ENCODE peak calls at places on chromosomes 16 and 17, in seven cellular contexts. One of them, this sample, is unnamed.

GRCh38 chr16:9134739-9135138 is 43.3 kb downstream of the HAPSTR1 start:
- DNase-seq in left ventricle myocardium inferior: no peak
- DNase-seq in lung: no peak
- DNase-seq in cardiac fibroblast: peak; percentile 61
- DNase-seq in heart right ventricle: peak; percentile 27
- DNase-seq in body of pancreas: peak; percentile 47
- DNase-seq in ovary: no peak
- DNase-seq in this sample: no peak

GRCh38 chr16:1932050-1933028 is 10.7 kb downstream of the MSRB1 start:
- DNase-seq in cardiac fibroblast: no peak
- DNase-seq in heart right ventricle: no peak
- DNase-seq in body of pancreas: peak; percentile 92
- DNase-seq in left ventricle myocardium inferior: no peak
- DNase-seq in ovary: no peak
- DNase-seq in lung: no peak
- DNase-seq in this sample: no peak

GRCh38 chr17:44904001-44904984 is 5.0 kb upstream of the EFTUD2 start:
- DNase-seq in ovary: no peak
- DNase-seq in lung: no peak
- DNase-seq in body of pancreas: no peak
- DNase-seq in left ventricle myocardium inferior: no peak
- DNase-seq in cardiac fibroblast: no peak
- DNase-seq in heart right ventricle: no peak
- DNase-seq in this sample: peak; percentile 57

GRCh38 chr17:50511058-50511457 is 2.8 kb downstream of the MYCBPAP start:
- DNase-seq in body of pancreas: no peak
- DNase-seq in ovary: peak; percentile 65
- DNase-seq in left ventricle myocardium inferior: no peak
- DNase-seq in cardiac fibroblast: no peak
- DNase-seq in heart right ventricle: no peak
- DNase-seq in lung: no peak
- DNase-seq in this sample: no peak

GRCh38 chr17:77320046-77320445 is 179.3 kb downstream of the SEC14L1 start:
- DNase-seq in left ventricle myocardium inferior: no peak
- DNase-seq in body of pancreas: no peak
- DNase-seq in cardiac fibroblast: peak; percentile 84
- DNase-seq in ovary: peak; percentile 59
- DNase-seq in heart right ventricle: no peak
- DNase-seq in lung: no peak
- DNase-seq in this sample: no peak

GRCh38 chr16:17939723-17940122 is 396.8 kb downstream of the NPIPA8 start:
- DNase-seq in cardiac fibroblast: no peak
- DNase-seq in heart right ventricle: no peak
- DNase-seq in lung: no peak
- DNase-seq in ovary: no peak
- DNase-seq in left ventricle myocardium inferior: no peak
- DNase-seq in body of pancreas: no peak
- DNase-seq in this sample: no peak

GRCh38 chr17:41919165-41919817 is 540 bp upstream of the ACLY start:
- DNase-seq in ovary: no peak
- DNase-seq in left ventricle myocardium inferior: no peak
- DNase-seq in body of pancreas: no peak
- DNase-seq in lung: no peak
- DNase-seq in heart right ventricle: no peak
- DNase-seq in cardiac fibroblast: no peak
- DNase-seq in this sample: no peak

GRCh38 chr16:23914935-23915549 is 79.3 kb downstream of the PRKCB start:
- DNase-seq in body of pancreas: no peak
- DNase-seq in cardiac fibroblast: no peak
- DNase-seq in ovary: no peak
- DNase-seq in left ventricle myocardium inferior: no peak
- DNase-seq in lung: no peak
- DNase-seq in heart right ventricle: no peak
- DNase-seq in this sample: no peak

GRCh38 chr17:34252138-34252889 is 2.8 kb upstream of the CCL2 start:
- DNase-seq in lung: peak; percentile 87
- DNase-seq in ovary: peak; percentile 91
- DNase-seq in left ventricle myocardium inferior: peak; percentile 98
- DNase-seq in heart right ventricle: peak; percentile 97
- DNase-seq in cardiac fibroblast: peak; percentile 97
- DNase-seq in body of pancreas: peak; percentile 90
- DNase-seq in this sample: peak; percentile 97

GRCh38 chr17:48985436-48986245 is 11.5 kb upstream of the IGF2BP1 start:
- DNase-seq in lung: no peak
- DNase-seq in cardiac fibroblast: no peak
- DNase-seq in heart right ventricle: no peak
- DNase-seq in left ventricle myocardium inferior: no peak
- DNase-seq in ovary: no peak
- DNase-seq in body of pancreas: no peak
- DNase-seq in this sample: peak; percentile 2

GRCh38 chr17:39938140-39938869 is 10.8 kb downstream of the LRRC3C start:
- DNase-seq in left ventricle myocardium inferior: no peak
- DNase-seq in lung: no peak
- DNase-seq in ovary: no peak
- DNase-seq in cardiac fibroblast: no peak
- DNase-seq in heart right ventricle: no peak
- DNase-seq in body of pancreas: no peak
- DNase-seq in this sample: no peak

GRCh38 chr17:39937462-39937861 is 9.9 kb downstream of the LRRC3C start:
- DNase-seq in lung: no peak
- DNase-seq in cardiac fibroblast: no peak
- DNase-seq in body of pancreas: no peak
- DNase-seq in ovary: no peak
- DNase-seq in left ventricle myocardium inferior: no peak
- DNase-seq in heart right ventricle: no peak
- DNase-seq in this sample: no peak

GRCh38 chr17:39942076-39942475 is 14.5 kb downstream of the LRRC3C start:
- DNase-seq in ovary: no peak
- DNase-seq in left ventricle myocardium inferior: no peak
- DNase-seq in cardiac fibroblast: no peak
- DNase-seq in body of pancreas: no peak
- DNase-seq in lung: no peak
- DNase-seq in heart right ventricle: no peak
- DNase-seq in this sample: no peak

GRCh38 chr17:39939031-39939430 is 11.5 kb downstream of the LRRC3C start:
- DNase-seq in lung: no peak
- DNase-seq in cardiac fibroblast: no peak
- DNase-seq in body of pancreas: no peak
- DNase-seq in heart right ventricle: no peak
- DNase-seq in left ventricle myocardium inferior: no peak
- DNase-seq in ovary: no peak
- DNase-seq in this sample: no peak

GRCh38 chr17:39939588-39940419 is 12.3 kb downstream of the LRRC3C start:
- DNase-seq in lung: no peak
- DNase-seq in left ventricle myocardium inferior: no peak
- DNase-seq in cardiac fibroblast: peak; percentile 69
- DNase-seq in ovary: no peak
- DNase-seq in heart right ventricle: peak; percentile 65
- DNase-seq in body of pancreas: no peak
- DNase-seq in this sample: no peak
- TF ChIP-seq CTCF in lung: no peak
- TF ChIP-seq CTCF in left ventricle myocardium inferior: peak; percentile 45
- TF ChIP-seq CTCF in cardiac fibroblast: peak; percentile 53
- TF ChIP-seq CTCF in ovary: no peak
- TF ChIP-seq CTCF in heart right ventricle: peak; percentile 48
- TF ChIP-seq CTCF in body of pancreas: peak; percentile 10
- TF ChIP-seq CTCF in this sample: no peak

GRCh38 chr17:68955181-68955841 is at the start of gene ABCA8:
- DNase-seq in ovary: peak; percentile 53
- DNase-seq in left ventricle myocardium inferior: no peak
- DNase-seq in cardiac fibroblast: peak; percentile 87
- DNase-seq in body of pancreas: peak; percentile 13
- DNase-seq in heart right ventricle: peak; percentile 63
- DNase-seq in lung: no peak
- DNase-seq in this sample: no peak
- H3K4me3 ChIP-seq in ovary: peak within 1 kb of the TSS; percentile 44
- H3K4me3 ChIP-seq in left ventricle myocardium inferior: peak within 1 kb of the TSS; percentile 64
- H3K4me3 ChIP-seq in cardiac fibroblast: peak within 1 kb of the TSS; percentile 32
- H3K4me3 ChIP-seq in body of pancreas: no peak within 1 kb of the TSS
- H3K4me3 ChIP-seq in heart right ventricle: peak within 1 kb of the TSS; percentile 43
- H3K4me3 ChIP-seq in lung: no peak within 1 kb of the TSS
- H3K4me3 ChIP-seq in this sample: peak within 1 kb of the TSS; percentile 60

GRCh38 chr16:83807710-83808572 is at the start of gene HSBP1:
- DNase-seq in body of pancreas: peak; percentile 95
- DNase-seq in left ventricle myocardium inferior: peak; percentile 96
- DNase-seq in lung: peak; percentile 95
- DNase-seq in ovary: peak; percentile 94
- DNase-seq in cardiac fibroblast: peak; percentile 92
- DNase-seq in heart right ventricle: peak; percentile 96
- DNase-seq in this sample: peak; percentile 96
- TF ChIP-seq CTCF in body of pancreas: no peak
- TF ChIP-seq CTCF in left ventricle myocardium inferior: no peak
- TF ChIP-seq CTCF in lung: no peak
- TF ChIP-seq CTCF in ovary: no peak
- TF ChIP-seq CTCF in cardiac fibroblast: no peak
- TF ChIP-seq CTCF in heart right ventricle: peak; percentile 8
- TF ChIP-seq CTCF in this sample: no peak

DNA sequence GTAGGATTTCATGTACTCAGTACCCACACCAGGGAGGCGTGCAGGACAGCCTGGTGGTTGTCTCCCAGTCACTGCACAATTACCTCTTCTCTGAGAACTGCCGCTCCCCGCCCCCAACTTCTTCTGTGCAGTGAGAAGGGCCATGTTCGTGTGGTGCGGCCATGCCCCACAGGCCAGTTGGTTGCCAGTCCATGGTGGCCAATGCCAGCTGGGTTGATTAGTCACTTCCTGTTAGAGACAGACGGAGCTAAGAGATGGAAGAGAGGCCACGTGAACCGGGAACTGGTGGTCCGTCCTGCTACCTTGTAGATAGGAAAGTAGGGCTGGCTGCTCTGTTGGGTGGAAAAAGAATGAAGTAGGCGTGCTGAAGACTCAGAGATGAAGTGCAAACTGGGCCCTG is 206.5 kb downstream of the ABCC12 start:
- DNase-seq in lung: no peak
- DNase-seq in ovary: no peak
- DNase-seq in heart right ventricle: no peak
- DNase-seq in left ventricle myocardium inferior: no peak
- DNase-seq in cardiac fibroblast: no peak
- DNase-seq in body of pancreas: no peak
- DNase-seq in this sample: no peak
- H3K4me3 ChIP-seq in lung: no peak overlapping the region
- H3K4me3 ChIP-seq in ovary: no peak overlapping the region
- H3K4me3 ChIP-seq in heart right ventricle: no peak overlapping the region
- H3K4me3 ChIP-seq in left ventricle myocardium inferior: no peak overlapping the region
- H3K4me3 ChIP-seq in cardiac fibroblast: no peak overlapping the region
- H3K4me3 ChIP-seq in body of pancreas: no peak overlapping the region
- H3K4me3 ChIP-seq in this sample: no peak overlapping the region

GRCh38 chr16:28822520-28823290 is at the start of gene ATXN2L:
- DNase-seq in heart right ventricle: peak; percentile 95
- DNase-seq in body of pancreas: peak; percentile 94
- DNase-seq in lung: peak; percentile 94
- DNase-seq in ovary: peak; percentile 93
- DNase-seq in left ventricle myocardium inferior: peak; percentile 95
- DNase-seq in cardiac fibroblast: peak; percentile 98
- DNase-seq in this sample: peak; percentile 94

GRCh38 chr16:28823291-28823718 is 506 bp downstream of the ATXN2L start:
- DNase-seq in heart right ventricle: no peak
- DNase-seq in lung: no peak
- DNase-seq in ovary: no peak
- DNase-seq in cardiac fibroblast: no peak
- DNase-seq in left ventricle myocardium inferior: no peak
- DNase-seq in body of pancreas: no peak
- DNase-seq in this sample: no peak

GRCh38 chr16:28824548-28824973 is 1.8 kb downstream of the ATXN2L start:
- DNase-seq in left ventricle myocardium inferior: no peak
- DNase-seq in heart right ventricle: no peak
- DNase-seq in cardiac fibroblast: no peak
- DNase-seq in lung: no peak
- DNase-seq in ovary: no peak
- DNase-seq in body of pancreas: no peak
- DNase-seq in this sample: no peak

GRCh38 chr16:28821874-28822519 is 802 bp upstream of the ATXN2L start:
- DNase-seq in heart right ventricle: no peak
- DNase-seq in body of pancreas: no peak
- DNase-seq in left ventricle myocardium inferior: no peak
- DNase-seq in cardiac fibroblast: no peak
- DNase-seq in lung: no peak
- DNase-seq in ovary: no peak
- DNase-seq in this sample: no peak

GRCh38 chr16:28823719-28824547 is 1.1 kb downstream of the ATXN2L start:
- DNase-seq in left ventricle myocardium inferior: peak; percentile 97
- DNase-seq in heart right ventricle: peak; percentile 99
- DNase-seq in cardiac fibroblast: peak; percentile 99
- DNase-seq in body of pancreas: peak; percentile 96
- DNase-seq in ovary: peak; percentile 98
- DNase-seq in lung: peak; percentile 97
- DNase-seq in this sample: peak; percentile 99
- TF ChIP-seq CTCF in left ventricle myocardium inferior: peak; percentile 37
- TF ChIP-seq CTCF in heart right ventricle: peak; percentile 41
- TF ChIP-seq CTCF in cardiac fibroblast: no peak
- TF ChIP-seq CTCF in body of pancreas: peak; percentile 61
- TF ChIP-seq CTCF in ovary: no peak
- TF ChIP-seq CTCF in lung: no peak
- TF ChIP-seq CTCF in this sample: no peak

GRCh38 chr16:82007189-82007588 is 4.1 kb downstream of the SDR42E1 start:
- DNase-seq in ovary: no peak
- DNase-seq in body of pancreas: no peak
- DNase-seq in lung: no peak
- DNase-seq in cardiac fibroblast: no peak
- DNase-seq in heart right ventricle: no peak
- DNase-seq in left ventricle myocardium inferior: no peak
- DNase-seq in this sample: no peak

GRCh38 chr16:82016268-82016667 is 5.0 kb upstream of the SDR42E1 start:
- DNase-seq in ovary: no peak
- DNase-seq in heart right ventricle: peak; percentile 29
- DNase-seq in cardiac fibroblast: peak; percentile 23
- DNase-seq in left ventricle myocardium inferior: no peak
- DNase-seq in body of pancreas: no peak
- DNase-seq in lung: no peak
- DNase-seq in this sample: no peak

GRCh38 chr16:82010649-82011048 is 621 bp downstream of the SDR42E1 start:
- DNase-seq in ovary: no peak
- DNase-seq in left ventricle myocardium inferior: no peak
- DNase-seq in body of pancreas: no peak
- DNase-seq in heart right ventricle: no peak
- DNase-seq in lung: no peak
- DNase-seq in cardiac fibroblast: no peak
- DNase-seq in this sample: no peak

GRCh38 chr16:82008957-82009592 is 2.2 kb downstream of the SDR42E1 start:
- DNase-seq in left ventricle myocardium inferior: no peak
- DNase-seq in body of pancreas: no peak
- DNase-seq in cardiac fibroblast: no peak
- DNase-seq in ovary: no peak
- DNase-seq in heart right ventricle: no peak
- DNase-seq in lung: no peak
- DNase-seq in this sample: no peak

GRCh38 chr16:82011199-82011641 is at the start of gene SDR42E1:
- DNase-seq in ovary: no peak
- DNase-seq in lung: peak; percentile 74
- DNase-seq in left ventricle myocardium inferior: no peak
- DNase-seq in body of pancreas: peak; percentile 85
- DNase-seq in heart right ventricle: no peak
- DNase-seq in cardiac fibroblast: no peak
- DNase-seq in this sample: no peak
- H3K4me3 ChIP-seq in ovary: peak within 1 kb of the TSS; percentile 45
- H3K4me3 ChIP-seq in lung: peak within 1 kb of the TSS; percentile 64
- H3K4me3 ChIP-seq in left ventricle myocardium inferior: peak within 1 kb of the TSS; percentile 60
- H3K4me3 ChIP-seq in body of pancreas: peak within 1 kb of the TSS; percentile 79
- H3K4me3 ChIP-seq in heart right ventricle: peak within 1 kb of the TSS; percentile 50
- H3K4me3 ChIP-seq in cardiac fibroblast: peak within 1 kb of the TSS; percentile 26
- H3K4me3 ChIP-seq in this sample: peak within 1 kb of the TSS; percentile 63